ENCODE peak calls at places on chromosomes 6 and 20, in four cellular contexts. Z is cardiac fibroblast; O is stimulated activated CD4-positive, alpha-beta T cell treated with anti-CD3 and anti-CD28 coated beads, Interleukin-4, amount 100 ng/mL, for 4 hours; K is GM04503. T is an unnamed sample.

GRCh38 chr6:135159531-135159930 is 21.6 kb upstream of the MYB start:
- DNase-seq in Z (no peak), O (no peak), K (no peak), T (no peak)

GRCh38 chr6:110618591-110619267 is 142.3 kb upstream of the SLC22A16 start:
- DNase-seq in Z (peak), K (no peak), O (no peak), T (no peak)

GRCh38 chr20:11912013-11912663 is 5.6 kb upstream of the BTBD3 start:
- DNase-seq in K (no peak), O (no peak), Z (peak), T (no peak)

GRCh38 chr6:68279793-68280557 is 355.1 kb upstream of the ADGRB3 start:
- DNase-seq in K (no peak), O (no peak), Z (peak), T (no peak)

GRCh38 chr6:121651420-121651819 is 216.0 kb downstream of the GJA1 start:
- DNase-seq in O (no peak), Z (peak), K (no peak), T (no peak)

GRCh38 chr6:165649701-165650137 is 13.3 kb downstream of the PDE10A start:
- DNase-seq in Z (peak), O (no peak), K (no peak), T (no peak)

GRCh38 chr20:63980317-63980805 is 571 bp upstream of the PRPF6 start:
- DNase-seq in K (no peak), O (peak), Z (no peak), T (no peak)

GRCh38 chr20:40637176-40637575 is 51.9 kb downstream of the MAFB start:
- DNase-seq in O (no peak), Z (no peak), K (no peak), T (no peak)

GRCh38 chr6:156420172-156420993 is 356.8 kb upstream of the ARID1B start:
- DNase-seq in O (no peak), Z (no peak), K (no peak), T (no peak)